ENCODE peak calls at places on chromosome 19, in five cellular contexts. V is K562, S is HepG2, R is GM12878, Z is SK-N-SH. G is an unnamed sample.

GRCh38 chr19:22935151-22935550 is 67.8 kb downstream of the ZNF728 start:
- DNase-seq in R (no peak), S (no peak), V (no peak), Z (no peak), G (no peak)

GRCh38 chr19:15038304-15038703 is 11.0 kb upstream of the CASP14 start:
- DNase-seq in Z (no peak), S (no peak), R (no peak), V (no peak), G (no peak)

GRCh38 chr19:19111138-19111835 is 27.0 kb downstream of the TMEM161A start:
- DNase-seq in V (no peak), S (no peak), Z (peak), R (no peak), G (no peak)

GRCh38 chr19:38263696-38264485 is 482 bp upstream of the SPINT2 start:
- DNase-seq in S (peak), Z (peak), R (no peak), V (peak), G (peak)

GRCh38 chr19:4730740-4731171 is 7.1 kb upstream of the DPP9 start:
- DNase-seq in S (no peak), V (peak), R (no peak), Z (peak), G (no peak)

GRCh38 chr19:4555657-4556561 is 3.6 kb downstream of the SEMA6B start:
- DNase-seq in R (no peak), V (peak), Z (peak), S (no peak), G (no peak)

GRCh38 chr19:7853760-7854107 is 20.5 kb downstream of the PRR36 start:
- DNase-seq in V (no peak), Z (no peak), R (no peak), S (no peak), G (no peak)

GRCh38 chr19:51071006-51071405 is 6.1 kb upstream of the KLK13 start:
- DNase-seq in Z (no peak), V (no peak), R (no peak), S (no peak), G (no peak)

GRCh38 chr19:32642771-32643170 is 32.2 kb downstream of the ANKRD27 start:
- DNase-seq in S (no peak), Z (no peak), R (no peak), V (no peak), G (no peak)

GRCh38 chr19:38737921-38738731 is 6.1 kb downstream of the CAPN12 start:
- DNase-seq in V (no peak), Z (no peak), R (no peak), S (no peak), G (no peak)

GRCh38 chr19:33388231-33388816 is 14.8 kb downstream of the CEBPG start:
- DNase-seq in Z (peak), V (no peak), S (no peak), R (no peak), G (no peak)

DNA sequence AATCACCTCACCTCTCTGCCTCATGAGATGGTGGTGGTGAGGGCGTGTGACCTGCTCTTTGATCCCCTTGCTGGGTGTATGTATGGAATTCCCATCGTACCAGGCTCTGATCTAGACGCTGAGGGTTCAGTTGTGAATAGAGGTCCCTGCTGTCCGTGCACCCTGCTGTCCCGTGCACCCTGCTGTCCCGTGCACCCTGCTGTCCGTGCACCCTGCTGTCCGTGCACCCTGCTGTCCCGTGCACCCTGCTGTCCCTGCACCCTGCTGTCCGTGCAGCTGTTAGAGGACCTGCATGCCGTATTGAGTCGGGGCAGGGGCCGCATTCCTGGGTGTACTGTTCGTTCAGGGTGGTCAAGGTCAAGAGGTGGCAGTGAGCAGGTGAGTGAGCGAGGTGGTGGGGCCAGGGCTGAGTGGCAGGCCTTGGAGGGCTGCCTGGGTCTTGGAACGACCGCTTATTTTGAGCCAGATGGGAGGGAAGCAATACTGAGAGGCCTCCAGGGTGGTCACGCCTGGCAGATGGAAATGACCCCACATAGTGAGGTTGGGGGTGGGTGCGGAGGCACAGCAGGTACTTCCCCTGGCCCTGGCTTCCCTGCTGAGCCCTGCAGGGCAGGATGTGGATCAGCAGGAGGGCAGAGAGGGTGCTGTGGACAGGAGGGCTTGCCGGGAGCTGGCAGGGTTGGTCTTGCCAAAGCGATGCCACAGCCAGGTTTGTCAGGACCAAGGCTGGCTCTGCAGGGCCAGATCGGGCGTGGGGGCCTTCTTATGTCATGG is 4.6 kb upstream of the EPN1 start:
- DNase-seq in Z (no peak), V (no peak), R (no peak), S (no peak), G (no peak)
- TF ChIP-seq POLR2AphosphoS5 in Z (no peak), V (no peak), R (peak), S (no peak), G (no peak)

DNA sequence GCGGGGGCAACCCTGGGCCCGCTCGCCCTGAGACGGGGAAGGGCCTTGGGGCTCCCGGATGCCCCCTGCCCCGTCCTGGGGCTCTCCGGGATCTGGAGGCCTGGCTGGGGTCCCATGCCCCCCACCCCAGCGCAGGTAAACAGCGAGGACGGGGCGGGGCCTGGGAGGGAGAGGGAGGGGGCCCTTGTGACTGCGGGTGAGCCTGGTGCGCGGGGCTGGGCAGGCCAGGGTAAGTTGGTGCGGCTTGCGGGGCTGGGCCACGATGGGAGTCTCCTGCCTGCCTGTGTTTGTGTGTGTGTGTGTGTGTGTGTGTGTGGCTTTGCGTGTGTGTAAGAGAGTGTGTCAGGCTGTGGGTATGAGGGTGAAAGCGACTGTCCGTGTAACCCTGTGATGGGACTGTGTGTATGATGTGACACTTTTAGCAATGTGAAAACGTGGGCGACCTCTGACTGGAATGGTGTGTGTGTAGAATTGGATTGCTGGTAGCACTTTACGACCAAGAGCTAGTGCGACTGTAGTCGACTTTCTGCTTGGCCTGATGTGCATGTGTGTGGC is 426 bp downstream of the KLC3 start:
- DNase-seq in V (no peak), Z (no peak), R (no peak), S (no peak), G (no peak)
- TF ChIP-seq GABPA in V (no peak), Z (no peak), R (no peak), S (no peak), G (no peak)

GRCh38 chr19:13092608-13093260 is 9.9 kb downstream of the LYL1 start:
- DNase-seq in Z (no peak), S (peak), V (no peak), R (no peak), G (no peak)

GRCh38 chr19:13089857-13090507 is 12.7 kb downstream of the LYL1 start:
- DNase-seq in V (no peak), R (no peak), S (no peak), Z (no peak), G (no peak)

GRCh38 chr19:13090511-13091231 is 12.0 kb downstream of the LYL1 start:
- DNase-seq in S (no peak), V (no peak), Z (peak), R (no peak), G (no peak)

GRCh38 chr19:13092206-13092605 is 10.5 kb downstream of the LYL1 start:
- DNase-seq in R (no peak), S (no peak), V (no peak), Z (no peak), G (no peak)

GRCh38 chr19:13091400-13092161 is 11.1 kb downstream of the LYL1 start:
- DNase-seq in S (no peak), Z (peak), V (no peak), R (no peak), G (no peak)
- TF ChIP-seq POLR2AphosphoS5 in S (no peak), Z (no peak), V (no peak), R (no peak), G (no peak)

DNA sequence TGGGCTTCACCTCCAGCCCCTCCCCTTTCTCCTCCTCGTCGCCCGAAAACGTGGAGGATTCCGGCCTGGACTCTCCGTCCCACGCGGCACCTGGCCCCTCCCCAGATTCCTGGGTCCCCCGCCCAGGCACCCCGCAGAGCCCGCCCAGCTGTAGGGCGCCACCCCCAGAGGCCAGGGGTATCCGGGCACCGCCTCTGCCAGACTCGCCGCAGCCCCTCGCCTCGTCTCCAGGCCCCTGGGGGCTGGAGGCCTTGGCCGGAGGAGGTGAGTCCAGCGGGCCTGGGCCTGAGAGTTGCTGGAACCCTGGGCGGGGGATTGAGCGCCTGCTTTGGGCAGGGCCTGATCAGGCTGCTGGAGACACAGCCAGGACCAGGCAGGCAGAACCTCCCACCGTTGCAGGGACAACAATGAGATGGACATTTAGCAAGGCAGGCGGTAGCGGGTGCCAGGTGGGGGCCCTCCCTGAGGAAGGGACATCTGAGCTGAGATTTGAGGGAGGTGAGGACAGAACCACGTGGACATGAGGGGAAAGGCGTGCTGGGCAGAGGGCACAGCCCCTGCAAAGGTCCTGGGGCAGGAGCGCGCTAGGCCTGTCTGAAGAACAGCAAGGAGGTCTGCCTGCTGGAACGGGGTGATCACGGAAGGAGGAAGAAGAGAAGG is 16.2 kb upstream of the B3GNT3 start:
- DNase-seq in R (no peak), Z (no peak), S (no peak), V (peak), G (no peak)
- TF ChIP-seq GABPA in R (no peak), Z (no peak), S (no peak), V (no peak), G (no peak)

GRCh38 chr19:48398329-48399235 is 5.1 kb downstream of the GRIN2D start:
- DNase-seq in V (peak), R (no peak), Z (peak), S (peak), G (peak)
- TF ChIP-seq POLR2AphosphoS5 in V (peak), R (peak), Z (peak), S (no peak), G (peak)

GRCh38 chr19:10334340-10335148 is 1.2 kb upstream of the RAVER1 start:
- DNase-seq in S (peak), R (no peak), Z (peak), V (peak), G (no peak)
- TF ChIP-seq GABPA in S (peak), R (no peak), Z (peak), V (peak), G (no peak)

GRCh38 chr19:3374369-3375112 is 8.2 kb downstream of the NFIC start:
- DNase-seq in Z (peak), R (no peak), V (peak), S (no peak), G (no peak)
- TF ChIP-seq POLR2AphosphoS5 in Z (no peak), R (no peak), V (peak), S (no peak), G (no peak)

DNA sequence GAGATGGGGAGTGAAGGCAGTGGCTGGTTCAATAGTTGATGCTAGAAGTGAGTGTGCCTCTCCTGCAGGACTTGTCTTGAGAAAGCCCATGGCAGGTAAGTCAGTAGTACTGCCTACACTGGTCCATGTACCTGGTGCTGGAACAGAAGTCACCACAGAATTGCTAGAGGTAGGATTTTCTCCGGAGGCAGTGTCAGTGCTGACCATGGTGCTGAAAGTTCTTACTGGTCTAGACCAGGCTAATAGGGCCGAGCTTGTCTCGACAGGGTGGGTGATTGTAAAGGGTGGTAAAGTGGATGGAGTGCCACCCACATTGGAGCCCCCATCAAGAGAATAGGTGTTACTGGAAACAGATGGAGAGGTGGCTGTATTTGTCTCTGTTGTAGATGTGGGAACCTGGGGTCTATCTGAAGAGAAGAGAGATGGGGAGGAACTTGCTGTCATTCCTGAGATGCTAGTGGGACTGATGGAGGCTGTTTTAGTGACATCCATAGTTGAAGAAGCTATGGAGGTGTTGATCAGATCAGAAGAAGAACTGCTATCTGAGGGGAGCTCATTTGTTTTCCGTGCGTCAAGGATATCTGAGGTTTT is 36.6 kb downstream of the MUC16 start:
- DNase-seq in Z (no peak), R (no peak), V (peak), S (no peak), G (no peak)
- TF ChIP-seq GABPA in Z (no peak), R (no peak), V (no peak), S (no peak), G (no peak)

GRCh38 chr19:1032264-1032867 is 6.0 kb downstream of the CNN2 start:
- DNase-seq in V (no peak), Z (no peak), S (no peak), R (no peak), G (no peak)

GRCh38 chr19:1038995-1039645 is 787 bp upstream of the ABCA7 start:
- DNase-seq in V (no peak), R (no peak), Z (no peak), S (no peak), G (no peak)

GRCh38 chr19:1039646-1040475 is at the start of gene ABCA7:
- DNase-seq in R (peak), S (peak), Z (peak), V (peak), G (peak)

GRCh38 chr19:1037553-1038115 is 2.3 kb upstream of the ABCA7 start:
- DNase-seq in V (no peak), Z (no peak), S (no peak), R (no peak), G (no peak)

DNA sequence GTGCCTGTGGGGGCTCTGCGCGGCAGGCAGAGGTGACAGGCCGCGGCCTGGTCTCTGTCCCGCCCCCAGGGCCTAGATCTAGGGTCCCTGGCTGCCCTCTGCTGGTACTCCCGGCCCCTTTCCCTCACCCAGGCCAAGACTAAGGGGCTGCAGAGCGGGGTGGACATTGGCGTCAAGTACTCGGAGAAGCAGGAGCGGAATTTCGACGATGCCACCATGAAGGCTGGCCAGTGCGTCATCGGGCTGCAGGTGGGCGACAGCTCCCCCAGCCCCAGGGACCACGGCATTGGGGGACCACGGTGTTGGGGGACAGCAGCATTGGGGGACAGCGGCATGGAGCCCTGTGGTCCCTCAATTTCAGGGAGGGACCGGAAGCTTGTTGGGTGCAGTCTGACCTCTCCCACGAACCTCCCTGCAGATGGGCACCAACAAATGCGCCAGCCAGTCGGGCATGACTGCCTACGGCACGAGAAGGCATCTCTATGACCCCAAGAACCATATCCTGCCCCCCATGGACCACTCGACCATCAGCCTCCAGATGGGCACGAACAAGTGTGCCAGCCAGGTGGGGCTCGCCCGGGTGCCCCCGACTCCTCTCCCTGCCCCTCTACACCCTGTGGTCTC is 3.8 kb upstream of the ABCA7 start:
- DNase-seq in R (no peak), Z (no peak), S (no peak), V (no peak), G (no peak)
- TF ChIP-seq POLR2AphosphoS5 in R (peak), Z (no peak), S (no peak), V (no peak), G (no peak)

G was measured in HL-60.